ENCODE peak calls at places on chromosomes 11 and 22, in four cellular contexts. Z is SK-N-SH, K is GM12878, C is K562. I is an unnamed sample.

GRCh38 chr11:61061081-61061826 is 41.0 kb upstream of the CD5 start:
- DNase-seq in Z (no peak), K (peak; percentile 97), C (no peak), I (no peak)

GRCh38 chr11:95736268-95737208 is 53.0 kb downstream of the FAM76B start:
- DNase-seq in Z (peak; percentile 10), K (no peak), C (no peak), I (no peak)

GRCh38 chr11:445765-446588 is 4.1 kb upstream of the PTDSS2 start:
- DNase-seq in Z (no peak), K (no peak), C (no peak), I (no peak)

GRCh38 chr11:94928146-94928995 is 45.0 kb downstream of the CWC15 start:
- DNase-seq in Z (no peak), K (no peak), C (no peak), I (no peak)

GRCh38 chr22:30490399-30490798 is 15.1 kb downstream of the SEC14L4 start:
- DNase-seq in Z (no peak), K (no peak), C (peak; percentile 45), I (peak; percentile 44)

GRCh38 chr22:31230871-31231621 is 18.9 kb downstream of the LIMK2 start:
- DNase-seq in Z (peak; percentile 37), K (no peak), C (no peak), I (no peak)

GRCh38 chr11:36741515-36741914 is 143.5 kb upstream of the RAG2 start:
- DNase-seq in Z (no peak), K (no peak), C (no peak), I (no peak)

GRCh38 chr22:41799486-41800347 is 762 bp upstream of the CCDC134 start:
- DNase-seq in Z (peak; percentile 46), K (no peak), C (peak; percentile 68), I (peak; percentile 31)

GRCh38 chr11:33835143-33835878 is 56.6 kb downstream of the LMO2 start:
- DNase-seq in Z (peak; percentile 39), K (peak; percentile 3), C (no peak), I (no peak)

GRCh38 chr11:103892603-103893002 is 143.8 kb upstream of the DDI1 start:
- DNase-seq in Z (no peak), K (no peak), C (no peak), I (no peak)

GRCh38 chr11:60345489-60345888 is 18.4 kb downstream of the MS4A6E start:
- DNase-seq in Z (no peak), K (no peak), C (no peak), I (peak; percentile 58)

GRCh38 chr22:26621663-26622062 is at the start of gene CRYBA4:
- DNase-seq in Z (no peak), K (no peak), C (no peak), I (no peak)

GRCh38 chr11:62923634-62924411 is 2.7 kb upstream of the CHRM1 start:
- DNase-seq in Z (no peak), K (peak; percentile 21), C (peak; percentile 44), I (no peak)

GRCh38 chr11:58574851-58575250 is 805 bp downstream of the LPXN start:
- DNase-seq in Z (no peak), K (no peak), C (no peak), I (no peak)

GRCh38 chr22:46584081-46584903 is 35.9 kb upstream of the GRAMD4 start:
- DNase-seq in Z (no peak), K (no peak), C (no peak), I (no peak)

GRCh38 chr11:1772270-1773130 is 8.8 kb upstream of the CTSD start:
- DNase-seq in Z (no peak), K (no peak), C (peak; percentile 96), I (peak; percentile 61)
- TF ChIP-seq USF1 in Z (peak; percentile 40), K (no peak), C (no peak), I (peak; percentile 22)

GRCh38 chr11:119380816-119381185 is 689 bp downstream of the USP2 start:
- DNase-seq in Z (no peak), K (no peak), C (no peak), I (no peak)
- TF ChIP-seq USF1 in Z (no peak), K (no peak), C (no peak), I (no peak)

GRCh38 chr22:17205432-17205831 is 13.8 kb downstream of the ADA2 start:
- DNase-seq in Z (no peak), K (no peak), C (no peak), I (no peak)
- TF ChIP-seq USF1 in Z (no peak), K (no peak), C (no peak), I (no peak)

GRCh38 chr22:49408102-49408836 is 419.4 kb downstream of the BRD1 start:
- DNase-seq in Z (no peak), K (no peak), C (no peak), I (no peak)

GRCh38 chr22:49413551-49413950 is 414.1 kb downstream of the BRD1 start:
- DNase-seq in Z (no peak), K (no peak), C (no peak), I (no peak)

GRCh38 chr22:49415219-49415951 is 412.3 kb downstream of the BRD1 start:
- DNase-seq in Z (no peak), K (no peak), C (no peak), I (no peak)

GRCh38 chr22:49411236-49411635 is 416.4 kb downstream of the BRD1 start:
- DNase-seq in Z (no peak), K (no peak), C (no peak), I (no peak)

GRCh38 chr22:49412236-49412635 is 415.4 kb downstream of the BRD1 start:
- DNase-seq in Z (no peak), K (no peak), C (no peak), I (no peak)
- TF ChIP-seq USF1 in Z (no peak), K (no peak), C (no peak), I (no peak)

GRCh38 chr11:44629732-44630345 is 64.4 kb downstream of the CD82 start:
- DNase-seq in Z (no peak), K (no peak), C (no peak), I (no peak)
- TF ChIP-seq USF1 in Z (no peak), K (no peak), C (no peak), I (no peak)

GRCh38 chr11:130448416-130449068 is at the start of gene ADAMTS15:
- DNase-seq in Z (peak; percentile 81), K (no peak), C (no peak), I (peak; percentile 91)
- TF ChIP-seq USF1 in Z (no peak), K (no peak), C (no peak), I (no peak)

GRCh38 chr22:19876314-19876940 is 21.8 kb upstream of the GNB1L start:
- DNase-seq in Z (peak; percentile 94), K (no peak), C (no peak), I (peak; percentile 8)
- TF ChIP-seq USF1 in Z (no peak), K (no peak), C (no peak), I (no peak)

GRCh38 chr22:20155330-20156041 is 4.6 kb upstream of the CCDC188 start:
- DNase-seq in Z (peak; percentile 96), K (no peak), C (peak; percentile 86), I (no peak)
- TF ChIP-seq USF1 in Z (no peak), K (no peak), C (peak; percentile 42), I (no peak)